ENCODE peak calls at places on chromosomes 13 and 19, in four cellular contexts. K is posterior cingulate gyrus, X is HS-27A, N is omental fat pad. V is an unnamed sample.

GRCh38 chr19:41930322-41930722 is 2.1 kb upstream of the ERFL start:
- DNase-seq in N (no peak), K (no peak), X (no peak), V (no peak)

GRCh38 chr19:8302734-8303133 is 5.4 kb downstream of the CD320 start:
- DNase-seq in X (no peak), K (no peak), N (no peak), V (no peak)

GRCh38 chr13:113928701-113929627 is 44.9 kb downstream of the C13orf46 start:
- DNase-seq in X (no peak), N (peak; percentile 52), K (peak; percentile 33), V (peak; percentile 40)

GRCh38 chr19:15787611-15788155 is at the start of gene OR10H5:
- DNase-seq in K (no peak), N (no peak), X (no peak), V (no peak)

GRCh38 chr19:17512574-17512939 is 1.1 kb downstream of the PGLS start:
- DNase-seq in K (no peak), X (no peak), N (no peak), V (no peak)

GRCh38 chr13:100240109-100240779 is 151.4 kb downstream of the PCCA start:
- DNase-seq in N (no peak), K (no peak), X (no peak), V (no peak)

GRCh38 chr13:90918551-90918950 is 428.9 kb upstream of the MIR17HG start:
- DNase-seq in N (no peak), K (no peak), X (no peak), V (peak; percentile 11)

GRCh38 chr19:40519352-40520322 is 52.8 kb downstream of the SPTBN4 start:
- DNase-seq in X (no peak), N (no peak), K (no peak), V (no peak)

GRCh38 chr19:47240996-47241918 is 10.3 kb upstream of the BBC3 start:
- DNase-seq in X (no peak), N (peak; percentile 76), K (peak; percentile 56), V (peak; percentile 42)

GRCh38 chr19:15358918-15359317 is 20.7 kb downstream of the AKAP8 start:
- DNase-seq in K (no peak), N (no peak), X (no peak), V (no peak)

V was measured in head of caudate nucleus.